ENCODE peak calls at places on chromosome 1, in seven cellular contexts. One of them, this sample, is unnamed.

GRCh38 chr1:208595745-208596144 is 351.6 kb upstream of the PLXNA2 start:
- DNase-seq in fibroblast of mammary gland: peak; percentile 52
- DNase-seq in pancreas: no peak
- DNase-seq in epithelial cell of esophagus: peak; percentile 10
- DNase-seq in HL-60: no peak
- DNase-seq in cardiac fibroblast: no peak
- DNase-seq in cardiac muscle cell: peak; percentile 24
- DNase-seq in this sample: peak; percentile 66

GRCh38 chr1:229224308-229224707 is 46.6 kb upstream of the RAB4A start:
- DNase-seq in HL-60: no peak
- DNase-seq in cardiac muscle cell: peak; percentile 63
- DNase-seq in pancreas: no peak
- DNase-seq in epithelial cell of esophagus: peak; percentile 45
- DNase-seq in fibroblast of mammary gland: peak; percentile 43
- DNase-seq in cardiac fibroblast: no peak
- DNase-seq in this sample: peak; percentile 81

GRCh38 chr1:67738401-67738800 is 53.4 kb downstream of the GADD45A start:
- DNase-seq in HL-60: no peak
- DNase-seq in pancreas: no peak
- DNase-seq in fibroblast of mammary gland: no peak
- DNase-seq in epithelial cell of esophagus: peak; percentile 89
- DNase-seq in cardiac fibroblast: no peak
- DNase-seq in cardiac muscle cell: no peak
- DNase-seq in this sample: no peak

GRCh38 chr1:184792450-184792969 is 37.9 kb upstream of the EDEM3 start:
- DNase-seq in cardiac muscle cell: peak; percentile 94
- DNase-seq in HL-60: peak; percentile 78
- DNase-seq in cardiac fibroblast: peak; percentile 99
- DNase-seq in epithelial cell of esophagus: peak; percentile 97
- DNase-seq in fibroblast of mammary gland: peak; percentile 100
- DNase-seq in pancreas: peak; percentile 96
- DNase-seq in this sample: peak; percentile 99

GRCh38 chr1:235511470-235512240 is 7.4 kb upstream of the B3GALNT2 start:
- DNase-seq in pancreas: no peak
- DNase-seq in HL-60: no peak
- DNase-seq in fibroblast of mammary gland: peak; percentile 49
- DNase-seq in cardiac muscle cell: peak; percentile 13
- DNase-seq in epithelial cell of esophagus: peak; percentile 59
- DNase-seq in cardiac fibroblast: peak; percentile 59
- DNase-seq in this sample: no peak

GRCh38 chr1:110873856-110874255 is 908 bp downstream of the CD53 start:
- DNase-seq in cardiac muscle cell: no peak
- DNase-seq in cardiac fibroblast: no peak
- DNase-seq in fibroblast of mammary gland: no peak
- DNase-seq in pancreas: no peak
- DNase-seq in HL-60: no peak
- DNase-seq in epithelial cell of esophagus: no peak
- DNase-seq in this sample: no peak

GRCh38 chr1:214446772-214447556 is 104.4 kb downstream of the PTPN14 start:
- DNase-seq in fibroblast of mammary gland: peak; percentile 95
- DNase-seq in cardiac fibroblast: peak; percentile 94
- DNase-seq in pancreas: peak; percentile 46
- DNase-seq in HL-60: no peak
- DNase-seq in epithelial cell of esophagus: peak; percentile 97
- DNase-seq in cardiac muscle cell: peak; percentile 91
- DNase-seq in this sample: peak; percentile 97

GRCh38 chr1:68051475-68051874 is 1.0 kb upstream of the DIRAS3 start:
- DNase-seq in cardiac fibroblast: peak; percentile 75
- DNase-seq in pancreas: peak; percentile 72
- DNase-seq in HL-60: no peak
- DNase-seq in epithelial cell of esophagus: peak; percentile 70
- DNase-seq in cardiac muscle cell: peak; percentile 85
- DNase-seq in fibroblast of mammary gland: peak; percentile 70
- DNase-seq in this sample: no peak

GRCh38 chr1:91054780-91055481 is 33.1 kb upstream of the ZNF644 start:
- DNase-seq in epithelial cell of esophagus: no peak
- DNase-seq in cardiac fibroblast: no peak
- DNase-seq in pancreas: no peak
- DNase-seq in fibroblast of mammary gland: no peak
- DNase-seq in HL-60: no peak
- DNase-seq in cardiac muscle cell: no peak
- DNase-seq in this sample: no peak

GRCh38 chr1:202162049-202162417 is 1.6 kb upstream of the PTPN7 start:
- DNase-seq in cardiac muscle cell: no peak
- DNase-seq in fibroblast of mammary gland: no peak
- DNase-seq in epithelial cell of esophagus: no peak
- DNase-seq in HL-60: peak; percentile 97
- DNase-seq in pancreas: no peak
- DNase-seq in cardiac fibroblast: no peak
- DNase-seq in this sample: no peak

GRCh38 chr1:51472349-51472748 is 46.7 kb downstream of the EPS15 start:
- DNase-seq in fibroblast of mammary gland: peak; percentile 12
- DNase-seq in HL-60: no peak
- DNase-seq in epithelial cell of esophagus: no peak
- DNase-seq in cardiac fibroblast: no peak
- DNase-seq in cardiac muscle cell: peak; percentile 54
- DNase-seq in pancreas: no peak
- DNase-seq in this sample: no peak

GRCh38 chr1:172906778-172907592 is 143.8 kb downstream of the TNFSF18 start:
- DNase-seq in cardiac muscle cell: peak; percentile 75
- DNase-seq in epithelial cell of esophagus: peak; percentile 73
- DNase-seq in pancreas: no peak
- DNase-seq in cardiac fibroblast: peak; percentile 92
- DNase-seq in HL-60: no peak
- DNase-seq in fibroblast of mammary gland: peak; percentile 90
- DNase-seq in this sample: peak; percentile 69

GRCh38 chr1:211870156-211870555 is 39.6 kb upstream of the LPGAT1 start:
- DNase-seq in epithelial cell of esophagus: no peak
- DNase-seq in fibroblast of mammary gland: no peak
- DNase-seq in HL-60: no peak
- DNase-seq in pancreas: no peak
- DNase-seq in cardiac fibroblast: peak; percentile 23
- DNase-seq in cardiac muscle cell: no peak
- DNase-seq in this sample: no peak

GRCh38 chr1:96721382-96722160 is at the start of gene PTBP2:
- DNase-seq in epithelial cell of esophagus: peak; percentile 76
- DNase-seq in cardiac muscle cell: peak; percentile 87
- DNase-seq in cardiac fibroblast: peak; percentile 71
- DNase-seq in fibroblast of mammary gland: peak; percentile 61
- DNase-seq in HL-60: peak; percentile 28
- DNase-seq in pancreas: peak; percentile 72
- DNase-seq in this sample: peak; percentile 77

GRCh38 chr1:73886721-73887120 is 311.3 kb downstream of the LRRIQ3 start:
- DNase-seq in cardiac muscle cell: no peak
- DNase-seq in epithelial cell of esophagus: no peak
- DNase-seq in fibroblast of mammary gland: no peak
- DNase-seq in HL-60: no peak
- DNase-seq in cardiac fibroblast: no peak
- DNase-seq in pancreas: no peak
- DNase-seq in this sample: no peak

GRCh38 chr1:62493656-62494055 is 56.8 kb downstream of the USP1 start:
- DNase-seq in epithelial cell of esophagus: peak; percentile 14
- DNase-seq in cardiac muscle cell: no peak
- DNase-seq in pancreas: no peak
- DNase-seq in cardiac fibroblast: peak; percentile 42
- DNase-seq in HL-60: no peak
- DNase-seq in fibroblast of mammary gland: peak; percentile 49
- DNase-seq in this sample: no peak

GRCh38 chr1:203287109-203287893 is 18.0 kb upstream of the BTG2 start:
- DNase-seq in HL-60: peak; percentile 99
- DNase-seq in fibroblast of mammary gland: no peak
- DNase-seq in epithelial cell of esophagus: no peak
- DNase-seq in pancreas: peak; percentile 70
- DNase-seq in cardiac fibroblast: peak; percentile 40
- DNase-seq in cardiac muscle cell: peak; percentile 71
- DNase-seq in this sample: no peak

GRCh38 chr1:29236993-29237905 is 927 bp downstream of the PTPRU start:
- DNase-seq in pancreas: peak; percentile 56
- DNase-seq in HL-60: peak; percentile 55
- DNase-seq in epithelial cell of esophagus: peak; percentile 54
- DNase-seq in cardiac fibroblast: peak; percentile 47
- DNase-seq in fibroblast of mammary gland: no peak
- DNase-seq in cardiac muscle cell: peak; percentile 75
- DNase-seq in this sample: peak; percentile 41

GRCh38 chr1:47431534-47431933 is 6.3 kb upstream of the FOXD2 start:
- DNase-seq in cardiac fibroblast: peak; percentile 72
- DNase-seq in pancreas: no peak
- DNase-seq in epithelial cell of esophagus: no peak
- DNase-seq in cardiac muscle cell: peak; percentile 84
- DNase-seq in HL-60: no peak
- DNase-seq in fibroblast of mammary gland: peak; percentile 79
- DNase-seq in this sample: peak; percentile 78

GRCh38 chr1:47684518-47684917 is 246.7 kb downstream of the FOXD2 start:
- DNase-seq in fibroblast of mammary gland: no peak
- DNase-seq in HL-60: no peak
- DNase-seq in cardiac muscle cell: no peak
- DNase-seq in cardiac fibroblast: no peak
- DNase-seq in epithelial cell of esophagus: no peak
- DNase-seq in pancreas: no peak
- DNase-seq in this sample: no peak

GRCh38 chr1:98103617-98104284 is 182.9 kb upstream of the DPYD start:
- DNase-seq in cardiac muscle cell: peak; percentile 37
- DNase-seq in pancreas: no peak
- DNase-seq in cardiac fibroblast: peak; percentile 50
- DNase-seq in HL-60: no peak
- DNase-seq in epithelial cell of esophagus: peak; percentile 2
- DNase-seq in fibroblast of mammary gland: peak; percentile 41
- DNase-seq in this sample: peak; percentile 36

GRCh38 chr1:77990629-77991204 is 11.8 kb upstream of the FUBP1 start:
- DNase-seq in HL-60: no peak
- DNase-seq in fibroblast of mammary gland: no peak
- DNase-seq in cardiac muscle cell: no peak
- DNase-seq in epithelial cell of esophagus: no peak
- DNase-seq in cardiac fibroblast: no peak
- DNase-seq in pancreas: no peak
- DNase-seq in this sample: no peak

DNA sequence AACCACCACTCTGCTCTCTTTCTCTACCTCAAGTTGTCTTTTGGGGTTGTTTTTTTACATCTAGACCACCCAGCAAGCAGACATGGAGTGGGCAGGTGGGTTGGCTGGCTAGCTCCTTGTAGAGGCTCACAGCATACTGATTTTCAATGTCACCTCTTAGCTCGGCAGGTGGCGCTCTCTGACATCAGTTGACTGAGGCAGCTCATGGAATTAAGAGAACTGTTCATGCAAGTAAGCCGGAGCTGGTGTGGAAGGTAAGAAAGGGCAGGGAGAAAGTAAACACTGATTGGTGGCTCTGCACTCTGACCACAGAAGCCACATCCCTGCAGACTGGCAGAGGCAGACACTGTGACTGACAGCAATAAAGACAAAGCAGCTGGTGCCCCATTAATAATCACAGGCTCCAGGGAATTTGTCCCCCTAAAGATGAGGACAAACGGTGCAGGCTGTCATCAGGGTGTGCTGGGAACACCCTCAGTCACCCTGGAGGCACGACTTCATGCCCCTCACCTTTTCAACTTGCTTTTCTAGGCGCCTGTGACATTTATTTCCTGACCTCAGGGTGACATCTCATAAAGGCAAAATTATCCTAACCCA is 226.8 kb downstream of the LMX1A start:
- DNase-seq in pancreas: peak; percentile 36
- DNase-seq in epithelial cell of esophagus: peak; percentile 78
- DNase-seq in fibroblast of mammary gland: peak; percentile 44
- DNase-seq in cardiac muscle cell: peak; percentile 59
- DNase-seq in HL-60: no peak
- DNase-seq in cardiac fibroblast: peak; percentile 29
- DNase-seq in this sample: peak; percentile 91
- TF ChIP-seq CTCF in pancreas: peak; percentile 36
- TF ChIP-seq CTCF in epithelial cell of esophagus: peak; percentile 79
- TF ChIP-seq CTCF in fibroblast of mammary gland: peak; percentile 57
- TF ChIP-seq CTCF in cardiac muscle cell: peak; percentile 72
- TF ChIP-seq CTCF in HL-60: peak; percentile 63
- TF ChIP-seq CTCF in cardiac fibroblast: peak; percentile 33
- TF ChIP-seq CTCF in this sample: peak; percentile 79

GRCh38 chr1:26203642-26204318 is 13.4 kb downstream of the CATSPER4 start:
- DNase-seq in pancreas: no peak
- DNase-seq in cardiac fibroblast: no peak
- DNase-seq in epithelial cell of esophagus: no peak
- DNase-seq in fibroblast of mammary gland: no peak
- DNase-seq in cardiac muscle cell: no peak
- DNase-seq in HL-60: no peak
- DNase-seq in this sample: no peak
- TF ChIP-seq CTCF in pancreas: no peak
- TF ChIP-seq CTCF in cardiac fibroblast: no peak
- TF ChIP-seq CTCF in epithelial cell of esophagus: no peak
- TF ChIP-seq CTCF in fibroblast of mammary gland: no peak
- TF ChIP-seq CTCF in cardiac muscle cell: no peak
- TF ChIP-seq CTCF in HL-60: no peak
- TF ChIP-seq CTCF in this sample: no peak

GRCh38 chr1:6143392-6143791 is 36.7 kb downstream of the CHD5 start:
- DNase-seq in fibroblast of mammary gland: no peak
- DNase-seq in cardiac muscle cell: no peak
- DNase-seq in epithelial cell of esophagus: peak; percentile 26
- DNase-seq in HL-60: no peak
- DNase-seq in cardiac fibroblast: no peak
- DNase-seq in pancreas: no peak
- DNase-seq in this sample: peak; percentile 25

GRCh38 chr1:6140413-6140812 is 39.7 kb downstream of the CHD5 start:
- DNase-seq in pancreas: no peak
- DNase-seq in cardiac muscle cell: no peak
- DNase-seq in cardiac fibroblast: no peak
- DNase-seq in fibroblast of mammary gland: no peak
- DNase-seq in HL-60: no peak
- DNase-seq in epithelial cell of esophagus: no peak
- DNase-seq in this sample: no peak

GRCh38 chr1:6142734-6143133 is 37.4 kb downstream of the CHD5 start:
- DNase-seq in cardiac fibroblast: no peak
- DNase-seq in cardiac muscle cell: no peak
- DNase-seq in fibroblast of mammary gland: no peak
- DNase-seq in epithelial cell of esophagus: no peak
- DNase-seq in pancreas: no peak
- DNase-seq in HL-60: no peak
- DNase-seq in this sample: no peak

GRCh38 chr1:6142036-6142621 is 38.0 kb downstream of the CHD5 start:
- DNase-seq in cardiac fibroblast: no peak
- DNase-seq in fibroblast of mammary gland: no peak
- DNase-seq in cardiac muscle cell: no peak
- DNase-seq in pancreas: no peak
- DNase-seq in HL-60: no peak
- DNase-seq in epithelial cell of esophagus: no peak
- DNase-seq in this sample: no peak

DNA sequence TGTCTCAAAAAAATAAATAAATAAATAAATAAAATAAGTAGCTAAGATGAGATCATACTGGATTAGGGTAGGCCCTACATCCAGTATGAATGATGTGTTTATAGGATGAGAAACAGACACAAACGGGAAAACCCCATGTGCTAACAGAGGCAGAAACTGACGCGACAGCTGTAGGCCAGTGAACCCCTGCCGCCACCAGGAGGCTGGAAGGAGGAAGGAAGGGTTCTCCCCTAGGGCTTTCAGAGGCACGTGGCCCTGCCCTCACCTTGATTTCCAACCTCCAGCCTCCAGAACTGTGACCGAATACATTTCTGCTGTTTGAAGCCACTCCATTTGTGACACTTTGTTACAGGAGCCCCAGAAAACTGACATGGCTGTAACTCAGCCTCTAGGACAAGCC is 38.5 kb downstream of the CHD5 start:
- DNase-seq in cardiac muscle cell: no peak
- DNase-seq in fibroblast of mammary gland: no peak
- DNase-seq in HL-60: no peak
- DNase-seq in cardiac fibroblast: peak; percentile 16
- DNase-seq in epithelial cell of esophagus: peak; percentile 30
- DNase-seq in pancreas: no peak
- DNase-seq in this sample: peak; percentile 36
- TF ChIP-seq CTCF in cardiac muscle cell: peak; percentile 8
- TF ChIP-seq CTCF in fibroblast of mammary gland: no peak
- TF ChIP-seq CTCF in HL-60: no peak
- TF ChIP-seq CTCF in cardiac fibroblast: peak; percentile 9
- TF ChIP-seq CTCF in epithelial cell of esophagus: peak; percentile 22
- TF ChIP-seq CTCF in pancreas: no peak
- TF ChIP-seq CTCF in this sample: no peak

GRCh38 chr1:59666106-59666505 is 148.6 kb upstream of the HOOK1 start:
- DNase-seq in cardiac muscle cell: peak; percentile 23
- DNase-seq in epithelial cell of esophagus: no peak
- DNase-seq in fibroblast of mammary gland: peak; percentile 22
- DNase-seq in cardiac fibroblast: no peak
- DNase-seq in HL-60: no peak
- DNase-seq in pancreas: no peak
- DNase-seq in this sample: no peak
- TF ChIP-seq CTCF in cardiac muscle cell: no peak
- TF ChIP-seq CTCF in epithelial cell of esophagus: no peak
- TF ChIP-seq CTCF in fibroblast of mammary gland: no peak
- TF ChIP-seq CTCF in cardiac fibroblast: peak; percentile 1
- TF ChIP-seq CTCF in HL-60: no peak
- TF ChIP-seq CTCF in pancreas: no peak
- TF ChIP-seq CTCF in this sample: no peak